ENCODE peak calls at places on chromosome 16, in ten cellular contexts. N is transverse colon, O is HT1080, Q is T1000, P is NCI-H82, Z is mammary epithelial cell, D is HTR-8/SVneo, V is omental fat pad, C is NCI-H187 treated with DMSO at 0.1 percent for 48 hours, Y is amygdala. X is an unnamed sample.

GRCh38 chr16:53756329-53756996 is 52.5 kb downstream of the FTO start:
- DNase-seq in V (no peak), P (no peak), D (no peak), O (no peak), Z (peak), Y (no peak), N (no peak), Q (no peak), C (no peak), X (peak)

GRCh38 chr16:24729967-24730815 is 740 bp downstream of the TNRC6A start:
- DNase-seq in Q (no peak), O (peak), P (peak), V (no peak), C (no peak), Z (no peak), Y (peak), D (no peak), N (peak), X (peak)

GRCh38 chr16:9665851-9666271 is 516.4 kb downstream of the GRIN2A start:
- DNase-seq in Q (no peak), P (no peak), C (no peak), N (peak), V (no peak), O (peak), Z (peak), D (no peak), Y (no peak), X (no peak)

GRCh38 chr16:2364638-2365210 is 24.2 kb upstream of the ABCA3 start:
- DNase-seq in P (peak), Q (no peak), C (peak), D (no peak), O (no peak), Y (no peak), V (no peak), Z (no peak), N (no peak), X (peak)

GRCh38 chr16:13436641-13437423 is 483.1 kb upstream of the ERCC4 start:
- DNase-seq in Z (peak), V (no peak), O (peak), P (no peak), Q (no peak), Y (no peak), D (no peak), N (no peak), C (no peak), X (no peak)

GRCh38 chr16:81164481-81164880 is 68.3 kb upstream of the GCSH start:
- DNase-seq in Z (no peak), D (no peak), P (no peak), C (no peak), N (peak), Y (no peak), V (no peak), O (no peak), Q (no peak), X (no peak)

GRCh38 chr16:24989417-24989978 is 25.7 kb downstream of the ARHGAP17 start:
- DNase-seq in P (peak), C (no peak), Z (no peak), Y (no peak), V (no peak), O (no peak), D (no peak), Q (no peak), N (no peak), X (no peak)

GRCh38 chr16:75820672-75821071 is 94.4 kb upstream of the CPHXL start:
- DNase-seq in V (no peak), Q (no peak), O (peak), D (no peak), Z (peak), N (no peak), P (no peak), Y (no peak), C (no peak), X (no peak)

GRCh38 chr16:84005391-84005790 is 37.2 kb downstream of the SLC38A8 start:
- DNase-seq in P (peak), C (no peak), Q (no peak), Y (no peak), Z (no peak), O (no peak), D (no peak), V (no peak), N (no peak), X (no peak)

GRCh38 chr16:81517630-81518438 is 73.2 kb downstream of the CMIP start:
- DNase-seq in D (no peak), C (no peak), N (no peak), Q (no peak), V (no peak), Z (no peak), O (peak), P (no peak), Y (no peak), X (no peak)

GRCh38 chr16:57194512-57194911 is 8.4 kb downstream of the RSPRY1 start:
- DNase-seq in Z (peak), Q (no peak), N (no peak), C (no peak), O (peak), D (peak), Y (no peak), V (no peak), P (no peak), X (peak)

GRCh38 chr16:10121496-10121895 is 60.7 kb downstream of the GRIN2A start:
- DNase-seq in N (no peak), V (no peak), C (no peak), Z (peak), Y (no peak), Q (no peak), D (no peak), O (peak), P (no peak), X (no peak)

X was measured in NCI-H146.